ENCODE peak calls at places on chromosomes 12 and 14, in ten cellular contexts. U is D341Med; C is esophagus muscularis mucosa; M is SJCRH30; Y is cardiac septum; X is Caki2; F is naive thymus-derived CD4-positive, alpha-beta T cell; B is body of pancreas; A is sigmoid colon; J is WTC11. I is an unnamed sample.
A peak's percentile ranks its signal among the peaks of the same experiment; 100 is the strongest.

GRCh38 chr14:95545769-95546168 is 10.9 kb downstream of the GLRX5 start:
- DNase-seq in X (peak; percentile 67), M (no peak), A (no peak), B (no peak), J (no peak), F (no peak), U (no peak), Y (no peak), C (no peak), I (no peak)

GRCh38 chr12:70933133-70933532 is 12.6 kb upstream of the PTPRR start:
- DNase-seq in M (no peak), X (no peak), A (no peak), F (no peak), J (no peak), Y (no peak), C (no peak), B (no peak), U (no peak), I (no peak)

GRCh38 chr12:110932048-110932447 is 11.7 kb upstream of the MYL2 start:
- DNase-seq in M (no peak), U (no peak), J (peak; percentile 60), Y (no peak), C (no peak), X (no peak), F (no peak), B (no peak), A (no peak), I (no peak)

GRCh38 chr12:110906088-110906487 is 14.3 kb downstream of the MYL2 start:
- DNase-seq in F (no peak), C (no peak), J (no peak), B (no peak), U (no peak), X (no peak), M (no peak), A (no peak), Y (no peak), I (no peak)

GRCh38 chr12:13380297-13380696 is 183.8 kb downstream of the EMP1 start:
- DNase-seq in M (no peak), A (no peak), Y (no peak), X (no peak), B (no peak), J (no peak), C (no peak), F (no peak), U (no peak), I (no peak)

GRCh38 chr14:90381999-90382451 is 14.8 kb upstream of the CALM1 start:
- DNase-seq in Y (no peak), C (no peak), U (no peak), A (peak; percentile 80), B (peak; percentile 91), J (peak; percentile 36), M (peak; percentile 36), F (no peak), X (no peak), I (peak; percentile 58)

GRCh38 chr12:52579468-52580450 is 6.1 kb upstream of the KRT74 start:
- DNase-seq in Y (peak; percentile 31), C (no peak), M (no peak), U (no peak), A (peak; percentile 39), J (no peak), X (peak; percentile 73), B (no peak), F (no peak), I (peak; percentile 23)

GRCh38 chr14:50679674-50680073 is 11.6 kb upstream of the SAV1 start:
- DNase-seq in X (no peak), J (no peak), B (no peak), A (no peak), U (no peak), F (no peak), Y (no peak), C (no peak), M (no peak), I (no peak)

GRCh38 chr12:124346425-124347168 is 51.7 kb downstream of the RFLNA start:
- DNase-seq in A (no peak), J (no peak), C (no peak), M (no peak), X (no peak), Y (no peak), F (no peak), B (no peak), U (no peak), I (no peak)

GRCh38 chr14:64878775-64879634 is 702 bp downstream of the SPTB start:
- DNase-seq in F (no peak), A (no peak), M (no peak), C (peak; percentile 87), B (peak; percentile 9), X (peak; percentile 2), J (peak; percentile 41), U (no peak), Y (no peak), I (no peak)

GRCh38 chr12:132061197-132061596 is 82.9 kb downstream of the DDX51 start:
- DNase-seq in B (no peak), A (no peak), M (no peak), X (no peak), F (no peak), C (no peak), Y (no peak), J (no peak), U (no peak), I (no peak)

GRCh38 chr12:16880864-16881285 is 274.9 kb upstream of the LMO3 start:
- DNase-seq in J (peak; percentile 15), C (no peak), U (peak; percentile 67), B (peak; percentile 37), M (peak; percentile 8), X (no peak), A (no peak), Y (no peak), F (no peak), I (no peak)

I was measured in prostate gland.